ENCODE peak calls at places on chromosomes 16 and 17, in four cellular contexts. E is psoas muscle, B is PC-9, X is neural progenitor cell. F is an unnamed sample. For H3K27me3, the result is how much of the 10 kb centered on the place peaks cover.

GRCh38 chr17:36524428-36524876 is 10.2 kb downstream of the MYO19 start:
- DNase-seq in E (no peak), B (peak), X (no peak), F (no peak)

GRCh38 chr16:65178151-65178550 is 56.3 kb upstream of the CDH11 start:
- DNase-seq in E (no peak), B (no peak), X (no peak), F (no peak)

GRCh38 chr16:89187337-89188063 is 12.8 kb downstream of the SLC22A31 start:
- DNase-seq in E (peak), B (no peak), X (peak), F (no peak)

GRCh38 chr17:81510798-81511549 is 1.6 kb downstream of the ACTG1 start:
- DNase-seq in E (no peak), B (no peak), X (no peak), F (peak)

GRCh38 chr16:75603241-75603640 is 19.8 kb downstream of the ADAT1 start:
- DNase-seq in E (no peak), B (no peak), X (no peak), F (no peak)

GRCh38 chr17:74637912-74638311 is 14.4 kb upstream of the CD300E start:
- DNase-seq in E (no peak), B (no peak), X (no peak), F (no peak)

GRCh38 chr16:71230122-71230845 is at the start of gene HYDIN:
- DNase-seq in E (peak), B (peak), X (peak), F (no peak)

GRCh38 chr17:59844884-59845594 is 47.7 kb downstream of the TUBD1 start:
- DNase-seq in E (no peak), B (peak), X (no peak), F (no peak)

GRCh38 chr17:18185832-18186231 is 2.2 kb downstream of the ALKBH5 start:
- DNase-seq in E (no peak), B (no peak), X (no peak), F (no peak)

GRCh38 chr17:48057626-48058025 is 9.5 kb downstream of the NFE2L1 start:
- DNase-seq in E (no peak), B (no peak), X (no peak), F (no peak)

GRCh38 chr17:74547736-74548135 is 1.8 kb upstream of the CD300C start:
- DNase-seq in E (no peak), B (no peak), X (no peak), F (no peak)

GRCh38 chr16:12390644-12391043 is 413.0 kb downstream of the CPPED1 start:
- DNase-seq in E (no peak), B (no peak), X (no peak), F (no peak)

GRCh38 chr17:65656390-65657250 is 95.2 kb upstream of the AXIN2 start:
- DNase-seq in E (no peak), B (no peak), X (no peak), F (no peak)

DNA sequence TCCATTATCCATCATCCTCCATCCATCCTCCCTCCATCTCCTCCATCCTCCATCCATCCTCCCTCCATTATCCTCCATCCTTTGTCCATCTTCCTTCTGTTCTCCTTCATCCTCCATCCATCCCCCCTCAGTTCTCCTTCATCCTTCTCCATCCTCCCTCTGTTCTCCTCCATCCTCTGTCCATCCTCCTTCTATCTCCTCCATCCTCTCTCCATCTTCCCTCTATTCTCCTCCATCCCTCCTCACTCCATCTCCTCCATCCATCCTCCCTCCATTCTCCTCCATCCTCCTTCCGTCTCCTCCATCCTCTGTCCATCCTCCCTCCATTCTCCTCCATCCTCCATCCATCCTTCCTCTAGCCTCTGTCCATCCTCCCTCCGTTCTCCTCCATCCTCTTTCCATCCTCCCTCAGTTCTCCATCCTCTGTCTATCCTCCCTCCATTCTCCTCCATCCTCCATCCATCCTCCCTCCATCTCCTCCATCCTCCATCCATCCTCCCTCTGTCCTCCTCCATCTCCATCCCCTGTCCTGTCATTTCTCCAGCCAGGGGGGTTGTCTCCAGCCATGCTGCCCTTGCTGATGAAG is 143.7 kb downstream of the SDK2 start:
- DNase-seq in E (no peak), B (no peak), X (no peak), F (no peak)
- H3K27ac ChIP-seq in E (no peak), B (no peak), X (no peak), F (no peak)

GRCh38 chr16:73219176-73219575 is 171.2 kb upstream of the ZFHX3 start:
- DNase-seq in E (no peak), B (no peak), X (no peak), F (no peak)
- TF ChIP-seq CTCF in E (no peak), B (peak), X (peak), F (no peak)

GRCh38 chr17:16926591-16927451 is 45.1 kb downstream of the TNFRSF13B start:
- DNase-seq in E (no peak), B (no peak), X (no peak), F (no peak)
- H3K27me3 ChIP-seq in E (under half), B (under half), X (under half), F (under half)

GRCh38 chr16:78099372-78100161 is at the start of gene WWOX:
- DNase-seq in E (peak), B (peak), X (peak), F (peak)

GRCh38 chr16:78102865-78103264 is 3.4 kb downstream of the WWOX start:
- DNase-seq in E (no peak), B (no peak), X (no peak), F (no peak)

GRCh38 chr16:78100162-78100467 is 661 bp downstream of the WWOX start:
- DNase-seq in E (no peak), B (no peak), X (no peak), F (no peak)

GRCh38 chr16:78105517-78105916 is 6.1 kb downstream of the WWOX start:
- DNase-seq in E (no peak), B (no peak), X (no peak), F (no peak)

DNA sequence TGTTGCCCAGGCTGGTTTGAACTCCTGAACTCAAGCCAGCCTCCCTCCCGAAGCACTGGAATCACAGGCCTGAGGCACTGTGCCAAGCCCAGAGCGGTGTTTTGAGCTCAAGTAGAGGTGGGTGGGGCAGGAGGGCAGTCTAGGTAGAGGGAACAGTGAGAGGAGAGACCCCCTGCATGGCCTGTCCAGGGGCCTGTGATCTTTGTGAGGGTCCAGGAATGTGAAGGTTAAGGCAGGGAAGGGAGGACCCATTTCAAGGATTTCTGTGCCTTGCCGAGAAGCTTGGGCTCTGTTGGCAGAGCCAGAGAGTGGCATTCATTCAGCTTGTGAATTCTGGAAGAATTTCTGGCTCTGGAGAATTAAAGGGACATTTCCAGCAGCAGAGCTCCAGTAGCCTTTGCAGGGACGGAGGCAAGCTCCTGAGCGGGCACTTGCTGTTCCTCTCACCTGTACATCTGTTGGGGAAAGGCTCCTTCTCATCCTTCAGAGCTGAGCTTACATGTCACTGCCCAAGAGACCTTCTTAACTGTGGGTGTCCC is 2.7 kb downstream of the WWOX start:
- DNase-seq in E (no peak), B (no peak), X (no peak), F (no peak)
- H3K27ac ChIP-seq in E (no peak), B (no peak), X (no peak), F (no peak)

DNA sequence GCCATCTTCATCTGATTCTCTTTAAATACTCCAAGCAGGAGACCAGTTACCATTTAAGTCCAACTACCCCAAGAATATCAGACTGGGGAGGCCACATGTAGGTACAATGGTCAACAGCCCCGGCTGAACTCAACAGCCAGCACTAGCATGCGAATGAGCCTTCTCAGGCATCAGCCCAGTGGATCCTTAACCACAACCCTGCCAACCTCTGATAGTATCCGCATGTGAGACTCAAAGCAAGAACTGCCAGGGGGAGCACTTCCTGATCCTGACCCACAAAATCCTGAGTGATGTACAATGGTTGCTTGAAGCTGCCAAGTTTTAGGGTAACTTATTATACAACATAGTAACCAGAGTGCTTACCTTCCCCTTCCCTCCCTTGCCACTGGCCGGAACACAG is 4.0 kb downstream of the PYY start:
- DNase-seq in E (no peak), B (no peak), X (no peak), F (no peak)
- TF ChIP-seq CTCF in E (no peak), B (no peak), X (no peak), F (no peak)

GRCh38 chr17:79978545-79978852 is 57.2 kb downstream of the TBC1D16 start:
- DNase-seq in E (no peak), B (no peak), X (no peak), F (no peak)

GRCh38 chr17:79975498-79976134 is 60.1 kb downstream of the TBC1D16 start:
- DNase-seq in E (no peak), B (no peak), X (no peak), F (no peak)

GRCh38 chr17:79976451-79976850 is 59.2 kb downstream of the TBC1D16 start:
- DNase-seq in E (no peak), B (no peak), X (no peak), F (no peak)

GRCh38 chr17:79977711-79978544 is 57.7 kb downstream of the TBC1D16 start:
- DNase-seq in E (no peak), B (no peak), X (no peak), F (no peak)

DNA sequence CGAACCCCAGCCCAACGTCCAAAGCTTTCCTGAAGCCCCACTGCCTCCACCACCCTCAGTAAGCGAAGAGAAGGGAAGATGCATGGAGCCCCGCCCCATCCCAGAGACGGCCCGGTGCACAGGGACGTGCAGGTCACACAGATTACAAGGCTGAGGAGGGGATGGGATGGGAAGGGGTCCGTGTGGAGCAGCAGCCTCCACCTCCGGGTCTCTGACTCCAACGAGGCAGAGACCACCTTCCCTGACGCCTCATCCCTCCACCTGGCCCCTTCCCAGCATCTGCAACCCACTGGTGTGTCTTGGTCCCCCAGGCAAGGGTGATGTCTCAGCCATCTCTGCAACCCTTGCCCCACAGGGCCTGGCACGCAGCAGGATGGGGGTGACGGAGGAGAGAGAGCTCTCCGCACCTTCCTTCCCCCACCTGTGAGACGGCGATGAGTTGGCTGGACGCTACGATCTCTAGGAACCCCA is 58.5 kb downstream of the TBC1D16 start:
- DNase-seq in E (no peak), B (no peak), X (no peak), F (no peak)
- H3K27me3 ChIP-seq in E (under half), B (under half), X (under half), F (under half)

DNA sequence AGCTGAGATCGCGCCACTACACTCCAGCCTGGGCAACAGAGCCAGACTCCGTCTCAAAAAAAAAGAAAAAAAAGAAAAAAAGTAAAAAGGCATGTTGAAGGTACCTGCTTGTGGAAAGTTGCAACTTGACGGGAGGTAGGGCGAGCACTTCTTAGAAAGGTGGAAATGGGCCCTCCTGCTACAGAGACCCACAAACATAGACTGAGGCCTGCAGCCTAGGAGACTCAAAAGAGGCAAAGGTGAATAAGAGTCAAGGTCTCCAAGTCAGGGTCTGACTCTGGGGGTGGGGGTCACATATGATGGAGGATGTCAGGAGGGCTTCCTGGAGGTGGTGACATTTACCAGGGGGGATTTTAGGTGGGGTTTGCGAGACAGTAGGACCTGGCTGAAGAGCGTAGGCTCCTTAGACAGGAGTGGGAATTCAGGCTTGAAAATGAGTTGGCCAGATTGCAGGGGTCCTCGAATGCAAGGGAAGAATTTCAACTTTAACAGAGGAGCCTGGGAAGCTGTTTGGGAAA is 303.0 kb downstream of the SEC14L1 start:
- DNase-seq in E (no peak), B (no peak), X (no peak), F (no peak)
- H3K27ac ChIP-seq in E (no peak), B (no peak), X (no peak), F (peak)

DNA sequence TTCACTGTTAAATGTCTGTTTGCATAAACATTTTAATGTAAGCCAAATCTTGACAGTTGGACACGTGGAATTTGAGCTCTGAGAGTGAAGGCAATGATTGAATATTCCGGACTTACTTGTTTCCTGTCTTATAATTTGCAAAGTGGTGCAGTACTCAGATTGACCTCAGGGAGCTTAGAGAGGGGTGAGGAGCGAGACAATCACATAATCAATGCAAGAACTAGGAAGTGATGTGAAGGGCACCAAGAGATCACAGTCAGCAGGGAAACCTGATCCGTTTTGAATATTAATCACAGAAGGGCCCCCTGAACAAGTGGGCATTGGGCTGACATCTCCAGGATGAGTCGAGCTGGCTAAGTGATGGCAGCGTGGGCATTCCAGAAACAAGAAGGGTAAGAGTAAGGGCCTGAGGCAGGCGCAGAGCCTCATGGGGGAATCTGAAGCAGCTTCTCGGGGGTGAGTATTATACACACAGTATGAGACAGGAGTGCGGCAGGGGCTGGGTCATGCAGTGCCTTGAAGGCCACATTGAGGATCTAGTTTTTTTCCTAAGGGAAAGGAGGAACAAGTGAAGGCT is 26.1 kb downstream of the TEX2 start:
- DNase-seq in E (no peak), B (no peak), X (peak), F (no peak)
- TF ChIP-seq CTCF in E (no peak), B (peak), X (peak), F (no peak)

GRCh38 chr17:39217734-39218369 is 7.9 kb downstream of the STAC2 start:
- DNase-seq in E (no peak), B (no peak), X (no peak), F (no peak)

GRCh38 chr17:39222151-39222550 is 3.6 kb downstream of the STAC2 start:
- DNase-seq in E (no peak), B (no peak), X (no peak), F (no peak)

GRCh38 chr17:39219647-39220154 is 6.0 kb downstream of the STAC2 start:
- DNase-seq in E (no peak), B (no peak), X (no peak), F (no peak)

GRCh38 chr17:39221572-39221971 is 4.2 kb downstream of the STAC2 start:
- DNase-seq in E (no peak), B (no peak), X (no peak), F (no peak)

DNA sequence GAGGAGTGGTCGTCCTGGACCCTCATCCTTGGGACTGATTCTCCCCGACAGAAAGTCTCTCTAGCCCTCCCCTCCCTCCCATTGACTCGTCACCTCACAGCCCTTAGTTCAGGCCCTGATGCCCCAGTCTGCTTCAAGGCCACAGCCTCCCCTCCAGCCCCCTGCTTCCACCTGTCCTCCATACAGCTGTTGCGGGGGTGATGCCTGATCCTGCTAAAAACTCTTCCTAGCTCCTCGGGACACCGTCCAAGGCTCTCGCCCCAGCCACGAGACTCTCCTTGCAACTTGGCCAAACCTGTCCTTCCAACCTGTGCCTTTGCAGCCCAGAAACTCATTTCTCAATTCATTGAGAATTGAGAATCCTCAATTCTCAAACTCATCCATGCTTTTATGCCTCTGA is 6.8 kb downstream of the STAC2 start:
- DNase-seq in E (no peak), B (no peak), X (no peak), F (no peak)
- H3K27me3 ChIP-seq in E (under half), B (under half), X (half or more), F (under half)

GRCh38 chr16:85706449-85707034 is 17.8 kb upstream of the GINS2 start:
- DNase-seq in E (no peak), B (no peak), X (no peak), F (no peak)

GRCh38 chr16:85708338-85708737 is 19.6 kb upstream of the GINS2 start:
- DNase-seq in E (no peak), B (no peak), X (no peak), F (no peak)

GRCh38 chr16:85709766-85710423 is 21.1 kb upstream of the GINS2 start:
- DNase-seq in E (no peak), B (no peak), X (no peak), F (no peak)

GRCh38 chr16:85704900-85705846 is 16.4 kb upstream of the GINS2 start:
- DNase-seq in E (no peak), B (no peak), X (no peak), F (no peak)

GRCh38 chr16:85707528-85708095 is 18.9 kb upstream of the GINS2 start:
- DNase-seq in E (no peak), B (no peak), X (no peak), F (no peak)
- H3K27ac ChIP-seq in E (no peak), B (no peak), X (no peak), F (no peak)

F was measured in CD8-positive, alpha-beta T cell.